ENCODE peak calls at places on chromosomes 1 and 21, in eight cellular contexts. H, F, I, A, P, M, O and J are unnamed samples.

GRCh38 chr1:13652238-13652637 is 47.8 kb upstream of the PRDM2 start:
- DNase-seq in M (no peak), I (no peak), A (no peak), H (no peak), F (no peak), P (peak), O (no peak), J (no peak)

GRCh38 chr21:42784896-42785451 is 94.4 kb downstream of the WDR4 start:
- DNase-seq in P (no peak), I (no peak), M (no peak), O (no peak), A (no peak), H (no peak), F (no peak), J (no peak)

GRCh38 chr1:202959276-202959620 is 1.1 kb upstream of the ADIPOR1 start:
- DNase-seq in M (no peak), H (no peak), I (no peak), P (no peak), O (no peak), F (no peak), A (no peak), J (no peak)

GRCh38 chr1:54833146-54833545 is 32.0 kb upstream of the TTC22 start:
- DNase-seq in M (no peak), H (no peak), P (no peak), I (no peak), A (no peak), O (peak), F (no peak), J (no peak)

GRCh38 chr1:85580046-85580411 is 532 bp upstream of the CCN1 start:
- DNase-seq in I (no peak), O (no peak), A (peak), H (no peak), M (peak), F (no peak), P (peak), J (no peak)

GRCh38 chr1:235945775-235946565 is 79.3 kb upstream of the LYST start:
- DNase-seq in F (no peak), M (no peak), O (no peak), P (no peak), H (no peak), A (no peak), I (no peak), J (no peak)

GRCh38 chr1:200916152-200916551 is 21.5 kb downstream of the INAVA start:
- DNase-seq in M (no peak), F (no peak), P (no peak), I (no peak), A (no peak), H (no peak), O (no peak), J (peak)

GRCh38 chr1:198088360-198089071 is 68.3 kb upstream of the NEK7 start:
- DNase-seq in M (no peak), P (peak), F (peak), I (no peak), H (no peak), O (no peak), A (no peak), J (peak)

GRCh38 chr1:195790514-195791168 is 817.6 kb downstream of the KCNT2 start:
- DNase-seq in O (no peak), P (no peak), M (no peak), F (no peak), A (no peak), I (no peak), H (no peak), J (no peak)

GRCh38 chr21:17387030-17387617 is 125.7 kb upstream of the CXADR start:
- DNase-seq in P (peak), M (peak), F (peak), A (peak), H (peak), I (peak), O (peak), J (peak)

GRCh38 chr1:2382621-2383361 is 8.6 kb downstream of the MORN1 start:
- DNase-seq in M (no peak), O (no peak), H (peak), P (peak), F (peak), A (peak), I (peak), J (peak)

GRCh38 chr1:16180291-16180824 is 24.5 kb upstream of the EPHA2 start:
- DNase-seq in P (no peak), O (no peak), A (no peak), M (no peak), I (no peak), F (no peak), H (no peak), J (no peak)

GRCh38 chr1:84859866-84860265 is 33.1 kb downstream of the LPAR3 start:
- DNase-seq in F (no peak), A (no peak), P (no peak), O (no peak), M (no peak), H (no peak), I (no peak), J (no peak)

GRCh38 chr1:30188999-30189398 is 534.4 kb downstream of the MATN1 start:
- DNase-seq in F (no peak), P (no peak), M (no peak), A (no peak), O (no peak), H (no peak), I (no peak), J (no peak)

GRCh38 chr1:27561126-27561899 is 42.6 kb downstream of the AHDC1 start:
- DNase-seq in I (no peak), A (no peak), O (no peak), F (no peak), P (no peak), H (no peak), M (no peak), J (peak)

GRCh38 chr1:116425987-116426386 is 52.9 kb downstream of the ATP1A1 start:
- DNase-seq in F (no peak), H (no peak), A (no peak), I (no peak), P (no peak), M (no peak), O (no peak), J (no peak)

GRCh38 chr1:117732065-117732789 is 126.4 kb downstream of the TENT5C start:
- DNase-seq in O (no peak), A (peak), M (no peak), H (no peak), I (no peak), P (no peak), F (no peak), J (no peak)

GRCh38 chr1:192357904-192358303 is 41.1 kb downstream of the RGS21 start:
- DNase-seq in I (no peak), P (no peak), O (no peak), A (no peak), H (no peak), M (no peak), F (no peak), J (no peak)

GRCh38 chr1:53557830-53558784 is 98.9 kb downstream of the DMRTB1 start:
- DNase-seq in A (peak), F (no peak), P (no peak), M (no peak), H (no peak), O (no peak), I (peak), J (no peak)

GRCh38 chr1:35031103-35031452 is 667 bp downstream of the ZMYM6 start:
- DNase-seq in H (peak), I (peak), M (no peak), O (no peak), A (peak), P (peak), F (peak), J (peak)

GRCh38 chr21:14361958-14362357 is 21.0 kb downstream of the HSPA13 start:
- DNase-seq in I (no peak), H (no peak), A (no peak), F (no peak), P (peak), O (no peak), M (no peak), J (no peak)

GRCh38 chr1:30525980-30526651 is 197.3 kb downstream of the MATN1 start:
- DNase-seq in M (no peak), P (peak), H (no peak), F (no peak), O (peak), I (no peak), A (no peak), J (no peak)

GRCh38 chr1:7454895-7455784 is 316.0 kb upstream of the VAMP3 start:
- DNase-seq in M (no peak), O (no peak), H (no peak), A (no peak), P (no peak), F (no peak), I (no peak), J (no peak)

GRCh38 chr1:14314032-14314431 is 284.5 kb upstream of the KAZN start:
- DNase-seq in H (no peak), O (no peak), A (no peak), I (no peak), F (no peak), M (no peak), P (no peak), J (no peak)

GRCh38 chr1:2528966-2529750 is 905 bp downstream of the HES5 start:
- DNase-seq in M (no peak), F (no peak), O (no peak), H (peak), P (no peak), A (peak), I (peak), J (peak)

GRCh38 chr1:163928649-163929048 is 606.9 kb downstream of the NUF2 start:
- DNase-seq in F (no peak), P (no peak), O (no peak), M (no peak), H (no peak), I (no peak), A (no peak), J (no peak)

GRCh38 chr1:108583757-108584156 is 23.9 kb downstream of the EEIG2 start:
- DNase-seq in A (no peak), H (no peak), M (no peak), F (no peak), O (no peak), I (no peak), P (peak), J (no peak)

GRCh38 chr1:20376171-20376570 is 85.5 kb downstream of the VWA5B1 start:
- DNase-seq in A (no peak), M (no peak), F (no peak), O (no peak), P (no peak), I (no peak), H (no peak), J (no peak)

GRCh38 chr21:46091631-46092025 is 6.3 kb upstream of the COL6A2 start:
- DNase-seq in A (no peak), M (no peak), I (no peak), H (no peak), F (no peak), P (no peak), O (no peak), J (no peak)

GRCh38 chr1:241722984-241723383 is 70.9 kb downstream of the WDR64 start:
- DNase-seq in F (no peak), I (no peak), H (no peak), A (no peak), O (no peak), P (no peak), M (no peak), J (no peak)

GRCh38 chr1:192535916-192536662 is 39.5 kb upstream of the RGS1 start:
- DNase-seq in I (no peak), A (no peak), H (no peak), P (no peak), M (no peak), O (no peak), F (no peak), J (no peak)

GRCh38 chr1:155277896-155278688 is 829 bp downstream of the HCN3 start:
- DNase-seq in H (peak), O (peak), F (peak), I (peak), P (peak), M (no peak), A (peak), J (peak)

GRCh38 chr1:180254854-180255253 is 24.8 kb downstream of the LHX4 start:
- DNase-seq in I (no peak), F (no peak), H (no peak), O (no peak), P (no peak), M (no peak), A (no peak), J (peak)

GRCh38 chr1:226066415-226067077 is 4.0 kb downstream of the H3-3A start:
- DNase-seq in A (no peak), M (no peak), F (no peak), H (no peak), O (no peak), P (peak), I (no peak), J (no peak)
- H3K4me3 ChIP-seq in A (no peak), M (no peak), F (peak), H (no peak), O (peak), P (no peak), I (no peak), J (peak)

GRCh38 chr1:41030872-41031616 is 9.5 kb upstream of the SLFNL1 start:
- DNase-seq in I (no peak), F (no peak), A (no peak), P (no peak), O (no peak), H (no peak), M (no peak), J (no peak)
- H3K4me3 ChIP-seq in I (no peak), F (no peak), A (no peak), P (no peak), O (no peak), H (no peak), M (no peak), J (no peak)

DNA sequence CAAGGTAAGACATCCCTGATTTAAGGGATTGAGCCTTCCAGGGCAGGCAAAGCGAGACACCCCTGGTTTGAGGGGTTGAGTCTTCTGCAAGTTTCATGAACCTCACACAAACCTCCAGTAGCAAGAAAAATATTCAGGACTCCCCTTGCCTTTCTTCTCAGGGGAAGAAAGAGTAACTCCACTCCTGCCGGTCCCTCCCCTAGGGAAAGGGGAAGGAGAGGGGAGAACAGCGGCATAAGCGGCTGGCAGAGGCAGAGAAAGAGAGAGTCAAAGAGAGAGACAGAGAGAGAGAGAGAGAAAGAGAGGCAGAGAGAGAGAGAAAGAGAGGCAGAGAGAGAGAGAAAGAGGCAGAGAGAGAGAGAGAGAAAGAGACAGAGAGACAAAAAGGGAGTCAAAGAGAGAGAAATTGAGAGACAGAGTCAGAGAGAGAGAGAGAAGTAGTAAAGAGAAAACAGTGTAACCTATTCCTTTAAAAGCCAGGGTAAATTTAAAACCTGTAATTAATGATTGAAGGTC is 29.5 kb upstream of the CBR3 start:
- DNase-seq in A (no peak), O (no peak), F (no peak), M (no peak), H (no peak), P (no peak), I (no peak), J (no peak)
- H3K4me3 ChIP-seq in A (no peak), O (no peak), F (no peak), M (no peak), H (no peak), P (no peak), I (no peak), J (no peak)

GRCh38 chr1:44724408-44725308 is 6.3 kb downstream of the RNU5D-1 start:
- DNase-seq in H (no peak), F (no peak), A (no peak), P (no peak), O (no peak), M (no peak), I (no peak), J (no peak)
- H3K4me3 ChIP-seq in H (no peak), F (no peak), A (no peak), P (no peak), O (no peak), M (no peak), I (no peak), J (no peak)

GRCh38 chr21:37445228-37445627 is 78.7 kb downstream of the DYRK1A start:
- DNase-seq in A (no peak), I (no peak), O (no peak), M (peak), F (no peak), H (no peak), P (peak), J (no peak)

GRCh38 chr21:37449302-37449937 is 82.8 kb downstream of the DYRK1A start:
- DNase-seq in H (no peak), I (no peak), P (no peak), O (no peak), F (no peak), A (no peak), M (no peak), J (no peak)

GRCh38 chr21:37447288-37447936 is 80.8 kb downstream of the DYRK1A start:
- DNase-seq in I (no peak), O (no peak), M (no peak), P (no peak), A (no peak), F (no peak), H (no peak), J (peak)

GRCh38 chr21:37446552-37446951 is 80.0 kb downstream of the DYRK1A start:
- DNase-seq in M (no peak), P (no peak), H (no peak), F (no peak), O (no peak), A (no peak), I (no peak), J (peak)

DNA sequence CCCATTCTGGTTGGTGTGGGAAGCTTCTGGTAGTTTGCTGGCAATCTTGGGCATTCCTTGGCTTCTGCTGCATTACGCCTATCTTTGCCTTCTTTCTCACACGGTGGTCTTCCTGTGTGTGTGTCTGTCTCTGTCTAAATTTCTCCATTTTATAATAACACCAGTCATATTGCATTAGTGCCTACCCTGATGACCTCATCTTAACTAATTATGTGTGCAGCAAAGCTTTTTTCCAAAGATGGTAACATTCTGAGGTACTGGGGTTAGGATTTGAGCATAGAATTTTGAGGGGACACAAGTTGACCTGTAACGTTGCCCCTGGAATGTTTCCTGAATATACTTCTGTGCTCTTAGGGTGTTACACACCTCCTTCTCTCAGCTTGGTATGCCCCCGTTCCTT is 77.1 kb downstream of the DYRK1A start:
- DNase-seq in O (no peak), M (no peak), H (no peak), A (no peak), P (no peak), I (no peak), F (no peak), J (no peak)
- H3K4me3 ChIP-seq in O (no peak), M (no peak), H (no peak), A (no peak), P (no peak), I (no peak), F (no peak), J (no peak)